ENCODE peak calls at places on chromosomes 2 and 18, in ten cellular contexts. B is fibroblast of lung; M is CD8-positive, alpha-beta memory T cell; A is lower lobe of right lung; Y is right atrium auricular region; L is GM23248; P is ovary; T is cardiac muscle cell; C is adrenal gland; G is aorta. U is an unnamed sample.

GRCh38 chr18:21264651-21265050 is 22.6 kb downstream of the GREB1L start:
- DNase-seq in G (no peak), L (peak), B (peak), A (no peak), T (peak), M (no peak), P (peak), C (no peak), Y (no peak), U (no peak)

GRCh38 chr2:220913384-220913783 is 658.7 kb downstream of the EPHA4 start:
- DNase-seq in M (no peak), P (no peak), G (no peak), T (no peak), A (no peak), B (no peak), L (peak), C (no peak), Y (no peak), U (no peak)

GRCh38 chr2:168096158-168096557 is 151.2 kb downstream of the STK39 start:
- DNase-seq in L (no peak), G (no peak), C (no peak), B (no peak), A (no peak), M (no peak), P (no peak), Y (no peak), T (no peak), U (no peak)

GRCh38 chr18:63410792-63411191 is 11.5 kb downstream of the VPS4B start:
- DNase-seq in Y (no peak), A (no peak), G (no peak), M (no peak), B (peak), P (no peak), C (no peak), L (peak), T (peak), U (no peak)

GRCh38 chr2:111119004-111119846 is 1.5 kb upstream of the BCL2L11 start:
- DNase-seq in C (peak), P (peak), M (peak), B (peak), A (peak), L (peak), T (no peak), Y (peak), G (peak), U (peak)

GRCh38 chr2:30716117-30716900 is 90.9 kb downstream of the CAPN13 start:
- DNase-seq in T (no peak), A (no peak), C (no peak), L (no peak), B (no peak), M (no peak), P (no peak), Y (peak), G (no peak), U (no peak)

GRCh38 chr2:110794390-110794789 is 62.0 kb downstream of the ACOXL start:
- DNase-seq in P (no peak), A (no peak), M (no peak), G (no peak), L (no peak), B (no peak), Y (no peak), C (no peak), T (no peak), U (no peak)

GRCh38 chr2:229738024-229738625 is 23.8 kb upstream of the DNER start:
- DNase-seq in T (no peak), L (no peak), Y (no peak), P (no peak), M (no peak), G (no peak), C (no peak), B (no peak), A (no peak), U (no peak)

GRCh38 chr2:42334220-42334619 is 26.8 kb downstream of the COX7A2L start:
- DNase-seq in T (no peak), C (no peak), M (no peak), G (no peak), Y (no peak), L (no peak), P (no peak), B (no peak), A (no peak), U (no peak)

GRCh38 chr18:48932822-48933510 is 17.8 kb downstream of the SMAD7 start:
- DNase-seq in C (no peak), L (peak), A (no peak), T (no peak), Y (no peak), B (no peak), G (no peak), P (no peak), M (no peak), U (no peak)

GRCh38 chr18:21183670-21184069 is 58.4 kb upstream of the GREB1L start:
- DNase-seq in T (no peak), A (no peak), C (no peak), M (no peak), L (no peak), P (no peak), B (no peak), Y (no peak), G (no peak), U (no peak)

GRCh38 chr2:28401411-28401810 is 8.8 kb downstream of the FOSL2 start:
- DNase-seq in P (no peak), A (no peak), G (no peak), C (peak), Y (no peak), B (no peak), T (no peak), M (no peak), L (peak), U (no peak)

GRCh38 chr2:166335284-166335683 is 40.5 kb downstream of the SCN9A start:
- DNase-seq in Y (no peak), L (no peak), M (no peak), P (no peak), B (peak), G (no peak), C (no peak), T (peak), A (no peak), U (no peak)

GRCh38 chr2:191178806-191179514 is 28.2 kb upstream of the STAT4 start:
- DNase-seq in P (no peak), A (no peak), G (peak), C (no peak), L (peak), T (peak), B (peak), Y (peak), M (no peak), U (no peak)

GRCh38 chr2:219104107-219105050 is 43.7 kb upstream of the IHH start:
- DNase-seq in G (no peak), B (peak), C (no peak), M (no peak), L (peak), Y (no peak), A (no peak), T (peak), P (no peak), U (no peak)

GRCh38 chr2:28643911-28644334 is 107.7 kb upstream of the PPP1CB start:
- DNase-seq in M (no peak), C (peak), B (peak), P (peak), Y (no peak), L (peak), T (peak), A (no peak), G (peak), U (peak)

GRCh38 chr2:191488135-191488534 is 189.8 kb upstream of the NABP1 start:
- DNase-seq in P (no peak), B (no peak), G (no peak), M (no peak), L (peak), T (no peak), A (no peak), C (no peak), Y (no peak), U (no peak)

GRCh38 chr2:226847511-226847910 is 11.7 kb downstream of the RHBDD1 start:
- DNase-seq in C (no peak), B (no peak), G (no peak), P (no peak), T (no peak), Y (no peak), A (no peak), M (no peak), L (no peak), U (no peak)

GRCh38 chr2:73939419-73939818 is 12.7 kb downstream of the DGUOK start:
- DNase-seq in B (peak), T (peak), P (no peak), A (peak), M (no peak), L (peak), C (no peak), G (no peak), Y (no peak), U (no peak)

GRCh38 chr2:42249887-42250286 is 80.7 kb downstream of the EML4 start:
- DNase-seq in L (no peak), A (no peak), M (no peak), T (no peak), G (no peak), P (no peak), B (no peak), Y (no peak), C (no peak), U (no peak)

GRCh38 chr18:8720141-8720540 is 14.8 kb downstream of the MTCL1 start:
- DNase-seq in T (no peak), P (no peak), A (no peak), Y (no peak), B (no peak), G (no peak), M (no peak), C (no peak), L (no peak), U (no peak)

GRCh38 chr18:8722946-8723477 is 17.7 kb downstream of the MTCL1 start:
- DNase-seq in G (no peak), C (no peak), P (no peak), M (no peak), A (no peak), T (no peak), Y (peak), L (no peak), B (no peak), U (no peak)

GRCh38 chr18:8719192-8719591 is 13.8 kb downstream of the MTCL1 start:
- DNase-seq in C (no peak), M (no peak), G (no peak), P (no peak), A (no peak), Y (no peak), T (no peak), B (no peak), L (no peak), U (no peak)

GRCh38 chr18:8721094-8721669 is 15.8 kb downstream of the MTCL1 start:
- DNase-seq in C (no peak), A (no peak), L (no peak), Y (peak), M (no peak), G (no peak), T (no peak), P (no peak), B (no peak), U (no peak)

GRCh38 chr18:8721716-8722115 is 16.4 kb downstream of the MTCL1 start:
- DNase-seq in T (peak), M (no peak), P (no peak), G (no peak), B (no peak), L (peak), Y (peak), C (no peak), A (no peak), U (no peak)
- H3K27ac ChIP-seq in T (no peak), M (no peak), P (no peak), G (no peak), B (no peak), L (peak), Y (no peak), C (no peak), A (no peak), U (no peak)

GRCh38 chr2:96985181-96985580 is 1.2 kb downstream of the FAM178B start:
- DNase-seq in A (no peak), C (no peak), L (no peak), G (no peak), M (no peak), T (no peak), Y (no peak), B (no peak), P (no peak), U (no peak)

GRCh38 chr2:96987264-96987909 is 1.0 kb upstream of the FAM178B start:
- DNase-seq in T (no peak), A (no peak), P (no peak), C (no peak), G (no peak), B (no peak), L (no peak), M (no peak), Y (no peak), U (no peak)

GRCh38 chr2:96984300-96984699 is 2.1 kb downstream of the FAM178B start:
- DNase-seq in T (no peak), C (no peak), Y (no peak), M (no peak), B (no peak), G (no peak), A (no peak), P (no peak), L (no peak), U (no peak)

DNA sequence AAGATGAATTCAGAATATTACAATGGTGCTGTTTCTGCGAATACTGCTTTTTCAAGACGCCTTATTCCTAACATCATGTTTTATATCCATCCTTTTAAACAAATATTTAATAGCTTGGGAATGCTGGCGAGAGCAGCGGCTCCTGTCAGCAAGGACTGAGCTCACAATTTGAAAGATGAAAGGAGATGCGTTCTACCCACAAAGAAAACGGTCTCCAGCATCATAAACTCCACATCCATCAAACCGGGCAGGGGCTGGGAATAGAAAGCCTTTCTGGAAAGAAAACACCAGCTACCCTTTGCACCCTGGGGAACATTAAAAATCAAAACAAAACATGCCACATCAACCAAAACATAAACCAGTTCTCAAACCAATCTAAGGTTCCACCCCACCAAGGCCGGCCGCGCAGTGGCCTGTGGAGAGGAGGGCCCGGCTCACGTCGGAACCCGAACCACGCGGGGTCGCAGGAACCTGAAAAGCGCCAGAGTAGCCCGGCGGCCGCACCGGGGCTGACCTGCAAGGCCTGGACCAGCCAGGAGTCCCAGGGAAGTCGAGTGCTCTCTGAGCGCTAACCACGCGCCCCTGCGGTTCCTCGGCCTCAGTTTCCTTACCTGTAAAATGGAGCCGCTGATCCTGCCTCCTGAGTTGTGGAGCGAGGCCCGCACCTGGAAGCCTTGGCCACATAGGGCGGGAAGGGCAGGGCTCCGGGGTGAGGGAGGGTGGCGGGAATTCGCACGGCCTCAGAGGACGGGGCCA is 572 bp downstream of the FAM178B start:
- DNase-seq in G (no peak), Y (no peak), L (no peak), P (no peak), M (no peak), T (no peak), C (no peak), A (no peak), B (no peak), U (peak)
- H3K4me3 ChIP-seq in G (no peak), Y (no peak), L (no peak), P (no peak), M (no peak), T (no peak), C (no peak), A (no peak), B (no peak), U (no peak)

DNA sequence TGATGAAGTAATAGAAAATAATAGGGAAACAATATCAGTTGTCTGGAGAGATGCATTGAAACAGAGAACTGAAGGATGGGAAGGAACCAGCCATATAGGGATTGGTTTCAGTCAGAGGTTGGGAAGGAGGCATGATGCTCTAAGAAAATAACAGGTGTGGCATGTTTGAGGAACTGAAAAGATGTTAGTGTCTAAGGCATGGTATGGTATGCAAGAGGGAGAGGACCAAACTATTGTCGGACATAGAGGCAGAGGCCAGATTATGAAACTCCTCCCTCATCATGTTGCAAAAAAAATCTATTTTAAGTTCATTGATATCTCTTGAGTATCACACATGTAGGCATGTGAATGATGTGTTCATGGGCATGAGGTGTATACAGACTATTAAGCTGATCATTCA is 48.9 kb upstream of the EMILIN2 start:
- DNase-seq in G (no peak), L (no peak), Y (no peak), P (no peak), T (no peak), B (no peak), A (no peak), C (no peak), M (no peak), U (no peak)
- H3K27ac ChIP-seq in G (no peak), L (no peak), Y (no peak), P (no peak), T (no peak), B (no peak), A (no peak), C (no peak), M (no peak), U (no peak)

GRCh38 chr2:60882971-60883753 is 1.8 kb downstream of the REL start:
- DNase-seq in C (no peak), M (peak), Y (no peak), A (no peak), P (no peak), L (peak), T (peak), B (peak), G (no peak), U (no peak)
- H3K4me3 ChIP-seq in C (peak), M (peak), Y (peak), A (peak), P (peak), L (peak), T (peak), B (peak), G (peak), U (peak)

GRCh38 chr2:127651381-127651809 is 5.4 kb downstream of the GPR17 start:
- DNase-seq in G (peak), T (no peak), A (peak), C (no peak), B (no peak), P (no peak), L (no peak), Y (no peak), M (no peak), U (no peak)

GRCh38 chr2:127650041-127650784 is 4.3 kb downstream of the GPR17 start:
- DNase-seq in M (no peak), P (no peak), T (no peak), C (no peak), A (peak), B (no peak), L (peak), G (peak), Y (no peak), U (no peak)

GRCh38 chr2:127651987-127652550 is 6.1 kb downstream of the GPR17 start:
- DNase-seq in Y (peak), G (peak), P (no peak), L (no peak), C (no peak), M (no peak), A (peak), T (peak), B (no peak), U (peak)

GRCh38 chr2:127649684-127650040 is 3.7 kb downstream of the GPR17 start:
- DNase-seq in G (peak), M (peak), A (peak), B (peak), L (peak), T (peak), P (peak), Y (peak), C (peak), U (peak)

DNA sequence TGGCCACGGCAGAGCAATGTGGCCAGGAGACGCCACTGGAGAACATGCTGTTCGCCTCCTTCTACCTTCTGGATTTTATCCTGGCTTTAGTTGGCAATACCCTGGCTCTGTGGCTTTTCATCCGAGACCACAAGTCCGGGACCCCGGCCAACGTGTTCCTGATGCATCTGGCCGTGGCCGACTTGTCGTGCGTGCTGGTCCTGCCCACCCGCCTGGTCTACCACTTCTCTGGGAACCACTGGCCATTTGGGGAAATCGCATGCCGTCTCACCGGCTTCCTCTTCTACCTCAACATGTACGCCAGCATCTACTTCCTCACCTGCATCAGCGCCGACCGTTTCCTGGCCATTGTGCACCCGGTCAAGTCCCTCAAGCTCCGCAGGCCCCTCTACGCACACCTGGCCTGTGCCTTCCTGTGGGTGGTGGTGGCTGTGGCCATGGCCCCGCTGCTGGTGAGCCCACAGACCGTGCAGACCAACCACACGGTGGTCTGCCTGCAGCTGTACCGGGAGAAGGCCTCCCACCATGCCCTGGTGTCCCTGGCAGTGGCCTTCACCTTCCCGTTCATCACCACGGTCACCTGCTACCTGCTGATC is 4.9 kb downstream of the GPR17 start:
- DNase-seq in A (peak), G (peak), B (no peak), T (peak), M (no peak), P (no peak), L (peak), C (no peak), Y (no peak), U (no peak)
- H3K27ac ChIP-seq in A (peak), G (no peak), B (no peak), T (peak), M (no peak), P (no peak), L (no peak), C (no peak), Y (peak), U (peak)

GRCh38 chr2:85615413-85615728 is 615 bp upstream of the USP39 start:
- DNase-seq in P (no peak), G (no peak), L (no peak), C (no peak), A (no peak), Y (no peak), M (no peak), B (no peak), T (no peak), U (no peak)
- H3K4me3 ChIP-seq in P (peak), G (no peak), L (peak), C (no peak), A (peak), Y (no peak), M (peak), B (no peak), T (no peak), U (peak)

DNA sequence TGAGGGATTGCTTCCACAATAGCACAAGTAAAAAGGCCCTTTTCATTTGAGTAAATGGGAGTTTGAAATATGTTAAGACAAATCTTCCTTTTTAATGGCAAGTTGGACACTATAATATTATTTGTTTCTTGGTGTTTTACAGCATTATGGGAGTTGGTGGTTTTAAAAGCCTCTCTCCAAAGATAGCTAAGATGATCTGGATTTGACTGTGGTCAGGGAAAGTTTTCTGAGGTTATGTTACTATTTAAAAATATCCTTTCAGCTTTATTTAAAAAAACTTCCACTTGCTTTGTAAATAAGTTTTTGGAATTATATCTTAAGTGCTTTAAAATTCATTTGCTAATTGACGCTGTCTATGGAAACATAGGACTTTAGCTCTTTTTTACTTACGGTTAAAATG is 401.2 kb upstream of the ZEB2 start:
- DNase-seq in A (no peak), B (no peak), M (no peak), C (no peak), T (no peak), G (no peak), P (no peak), L (no peak), Y (no peak), U (no peak)
- H3K27ac ChIP-seq in A (no peak), B (no peak), M (no peak), C (no peak), T (no peak), G (no peak), P (no peak), L (no peak), Y (no peak), U (no peak)

U was measured in uterus.